ENCODE peak calls at places on chromosomes 16 and 17, in six cellular contexts. One of them, this sample, is unnamed.

GRCh38 chr16:1545044-1545736 is 11.7 kb downstream of the TMEM204 start:
- DNase-seq in A549: no peak
- DNase-seq in GM12878: no peak
- DNase-seq in K562: no peak
- DNase-seq in endothelial cell of umbilical vein: peak
- DNase-seq in HepG2: peak
- DNase-seq in this sample: no peak

GRCh38 chr17:82217530-82218204 is 5.0 kb upstream of the CCDC57 start:
- DNase-seq in A549: no peak
- DNase-seq in GM12878: no peak
- DNase-seq in K562: peak
- DNase-seq in endothelial cell of umbilical vein: peak
- DNase-seq in HepG2: peak
- DNase-seq in this sample: peak

GRCh38 chr16:50482271-50482670 is 65.9 kb upstream of the NKD1 start:
- DNase-seq in A549: no peak
- DNase-seq in GM12878: no peak
- DNase-seq in K562: no peak
- DNase-seq in endothelial cell of umbilical vein: no peak
- DNase-seq in HepG2: no peak
- DNase-seq in this sample: no peak

GRCh38 chr16:17302620-17303019 is 168.1 kb downstream of the XYLT1 start:
- DNase-seq in A549: no peak
- DNase-seq in GM12878: no peak
- DNase-seq in K562: no peak
- DNase-seq in endothelial cell of umbilical vein: no peak
- DNase-seq in HepG2: no peak
- DNase-seq in this sample: peak

GRCh38 chr16:47461598-47462266 is 601 bp downstream of the PHKB start:
- DNase-seq in A549: peak
- DNase-seq in GM12878: no peak
- DNase-seq in K562: peak
- DNase-seq in endothelial cell of umbilical vein: peak
- DNase-seq in HepG2: peak
- DNase-seq in this sample: peak

GRCh38 chr16:58515871-58516767 is 802 bp downstream of the SETD6 start:
- DNase-seq in A549: no peak
- DNase-seq in GM12878: no peak
- DNase-seq in K562: peak
- DNase-seq in endothelial cell of umbilical vein: no peak
- DNase-seq in HepG2: peak
- DNase-seq in this sample: peak

GRCh38 chr17:4796550-4796915 is 569 bp downstream of the PSMB6 start:
- DNase-seq in A549: peak
- DNase-seq in GM12878: no peak
- DNase-seq in K562: peak
- DNase-seq in endothelial cell of umbilical vein: peak
- DNase-seq in HepG2: peak
- DNase-seq in this sample: peak

GRCh38 chr17:50687200-50688066 is 20.3 kb downstream of the ANKRD40 start:
- DNase-seq in A549: no peak
- DNase-seq in GM12878: no peak
- DNase-seq in K562: no peak
- DNase-seq in endothelial cell of umbilical vein: no peak
- DNase-seq in HepG2: peak
- DNase-seq in this sample: no peak

GRCh38 chr16:69077251-69077650 is 28.2 kb upstream of the HAS3 start:
- DNase-seq in A549: no peak
- DNase-seq in GM12878: no peak
- DNase-seq in K562: no peak
- DNase-seq in endothelial cell of umbilical vein: no peak
- DNase-seq in HepG2: no peak
- DNase-seq in this sample: no peak

GRCh38 chr17:56641894-56642293 is 48.4 kb downstream of the NOG start:
- DNase-seq in A549: no peak
- DNase-seq in GM12878: no peak
- DNase-seq in K562: no peak
- DNase-seq in endothelial cell of umbilical vein: no peak
- DNase-seq in HepG2: no peak
- DNase-seq in this sample: no peak

GRCh38 chr16:2015117-2015946 is 4.3 kb upstream of the NPW start:
- DNase-seq in A549: no peak
- DNase-seq in GM12878: no peak
- DNase-seq in K562: no peak
- DNase-seq in endothelial cell of umbilical vein: no peak
- DNase-seq in HepG2: peak
- DNase-seq in this sample: peak

GRCh38 chr17:50162466-50163254 is 3.1 kb upstream of the SGCA start:
- DNase-seq in A549: no peak
- DNase-seq in GM12878: no peak
- DNase-seq in K562: no peak
- DNase-seq in endothelial cell of umbilical vein: no peak
- DNase-seq in HepG2: no peak
- DNase-seq in this sample: no peak

GRCh38 chr16:21663889-21664647 is at the start of gene OTOA:
- DNase-seq in A549: no peak
- DNase-seq in GM12878: no peak
- DNase-seq in K562: no peak
- DNase-seq in endothelial cell of umbilical vein: no peak
- DNase-seq in HepG2: no peak
- DNase-seq in this sample: no peak

GRCh38 chr16:3836641-3837040 is 43.9 kb downstream of the CREBBP start:
- DNase-seq in A549: no peak
- DNase-seq in GM12878: no peak
- DNase-seq in K562: no peak
- DNase-seq in endothelial cell of umbilical vein: no peak
- DNase-seq in HepG2: no peak
- DNase-seq in this sample: no peak

DNA sequence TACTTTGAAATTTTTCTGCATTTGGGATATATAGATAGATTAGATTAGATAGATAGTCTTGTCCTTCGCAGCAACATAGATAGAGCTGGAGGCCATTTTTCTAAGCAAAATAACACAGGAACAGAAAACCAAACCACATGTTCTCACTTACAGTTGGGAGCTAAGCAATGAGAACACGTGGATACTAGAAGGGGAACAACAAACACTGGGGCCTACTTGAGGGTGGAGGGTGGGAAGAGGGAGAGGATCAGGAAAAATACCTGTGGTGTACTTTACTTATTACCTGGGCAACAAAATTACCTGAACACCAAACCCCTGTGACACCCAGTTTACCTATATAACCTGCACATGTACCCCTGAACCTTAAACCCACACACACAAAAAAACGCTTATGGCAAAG is 14.3 kb downstream of the PRKAR1A start:
- DNase-seq in A549: no peak
- DNase-seq in GM12878: no peak
- DNase-seq in K562: no peak
- DNase-seq in endothelial cell of umbilical vein: no peak
- DNase-seq in HepG2: no peak
- DNase-seq in this sample: no peak
- TF ChIP-seq MAX in A549: no peak
- TF ChIP-seq MAX in GM12878: no peak
- TF ChIP-seq MAX in K562: no peak
- TF ChIP-seq MAX in endothelial cell of umbilical vein: no peak
- TF ChIP-seq MAX in HepG2: no peak
- TF ChIP-seq MAX in this sample: no peak

GRCh38 chr16:57409065-57409464 is 4.5 kb downstream of the CCL17 start:
- DNase-seq in A549: no peak
- DNase-seq in GM12878: no peak
- DNase-seq in K562: no peak
- DNase-seq in endothelial cell of umbilical vein: peak
- DNase-seq in HepG2: no peak
- DNase-seq in this sample: no peak
- TF ChIP-seq MYC in A549: no peak
- TF ChIP-seq MYC in GM12878: no peak
- TF ChIP-seq MYC in K562: no peak
- TF ChIP-seq MYC in endothelial cell of umbilical vein: no peak
- TF ChIP-seq MYC in HepG2: no peak
- TF ChIP-seq MYC in this sample: no peak

DNA sequence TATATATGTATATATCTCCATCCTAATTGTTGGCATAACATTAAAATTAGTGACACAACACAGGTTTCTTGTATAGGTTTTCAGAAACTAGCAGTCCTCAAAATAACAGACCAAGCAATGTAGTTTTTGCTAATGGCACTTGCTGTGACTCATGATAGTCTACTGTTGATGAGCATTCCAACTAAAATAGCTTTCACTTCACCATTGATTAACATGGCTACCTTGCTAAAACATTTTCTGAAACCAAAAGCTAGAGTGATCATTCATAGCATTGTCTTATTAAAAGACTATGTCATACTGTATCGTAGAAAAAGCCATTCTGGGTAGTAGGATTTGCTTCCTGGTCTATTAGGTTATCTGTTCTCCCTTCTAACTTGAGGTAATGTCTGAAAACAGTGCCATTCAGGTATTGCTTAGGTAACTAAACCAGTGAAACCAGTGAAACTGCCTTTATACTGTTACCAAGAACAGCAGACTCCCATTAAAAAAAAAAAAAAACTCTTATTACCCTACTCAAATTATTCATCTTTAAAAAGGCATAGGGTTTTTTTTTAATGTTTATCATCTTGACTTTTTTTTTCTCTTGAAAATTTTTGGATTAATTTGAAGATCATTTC is 2.4 kb upstream of the CLTC start:
- DNase-seq in A549: no peak
- DNase-seq in GM12878: no peak
- DNase-seq in K562: peak
- DNase-seq in endothelial cell of umbilical vein: no peak
- DNase-seq in HepG2: no peak
- DNase-seq in this sample: peak
- TF ChIP-seq MAX in A549: no peak
- TF ChIP-seq MAX in GM12878: no peak
- TF ChIP-seq MAX in K562: no peak
- TF ChIP-seq MAX in endothelial cell of umbilical vein: no peak
- TF ChIP-seq MAX in HepG2: no peak
- TF ChIP-seq MAX in this sample: no peak

GRCh38 chr17:42104264-42104663 is 6.0 kb upstream of the ZNF385C start:
- DNase-seq in A549: no peak
- DNase-seq in GM12878: no peak
- DNase-seq in K562: no peak
- DNase-seq in endothelial cell of umbilical vein: no peak
- DNase-seq in HepG2: no peak
- DNase-seq in this sample: no peak

GRCh38 chr17:42097691-42098661 is at the start of gene ZNF385C:
- DNase-seq in A549: no peak
- DNase-seq in GM12878: no peak
- DNase-seq in K562: no peak
- DNase-seq in endothelial cell of umbilical vein: no peak
- DNase-seq in HepG2: no peak
- DNase-seq in this sample: no peak

GRCh38 chr17:42098747-42099399 is 600 bp upstream of the ZNF385C start:
- DNase-seq in A549: no peak
- DNase-seq in GM12878: no peak
- DNase-seq in K562: no peak
- DNase-seq in endothelial cell of umbilical vein: no peak
- DNase-seq in HepG2: no peak
- DNase-seq in this sample: no peak

GRCh38 chr17:42103221-42103954 is 5.1 kb upstream of the ZNF385C start:
- DNase-seq in A549: no peak
- DNase-seq in GM12878: no peak
- DNase-seq in K562: no peak
- DNase-seq in endothelial cell of umbilical vein: no peak
- DNase-seq in HepG2: no peak
- DNase-seq in this sample: no peak

GRCh38 chr17:42101513-42102292 is 3.4 kb upstream of the ZNF385C start:
- DNase-seq in A549: peak
- DNase-seq in GM12878: no peak
- DNase-seq in K562: peak
- DNase-seq in endothelial cell of umbilical vein: peak
- DNase-seq in HepG2: peak
- DNase-seq in this sample: peak
- TF ChIP-seq MYC in A549: no peak
- TF ChIP-seq MYC in GM12878: no peak
- TF ChIP-seq MYC in K562: no peak
- TF ChIP-seq MYC in endothelial cell of umbilical vein: no peak
- TF ChIP-seq MYC in HepG2: no peak
- TF ChIP-seq MYC in this sample: no peak

DNA sequence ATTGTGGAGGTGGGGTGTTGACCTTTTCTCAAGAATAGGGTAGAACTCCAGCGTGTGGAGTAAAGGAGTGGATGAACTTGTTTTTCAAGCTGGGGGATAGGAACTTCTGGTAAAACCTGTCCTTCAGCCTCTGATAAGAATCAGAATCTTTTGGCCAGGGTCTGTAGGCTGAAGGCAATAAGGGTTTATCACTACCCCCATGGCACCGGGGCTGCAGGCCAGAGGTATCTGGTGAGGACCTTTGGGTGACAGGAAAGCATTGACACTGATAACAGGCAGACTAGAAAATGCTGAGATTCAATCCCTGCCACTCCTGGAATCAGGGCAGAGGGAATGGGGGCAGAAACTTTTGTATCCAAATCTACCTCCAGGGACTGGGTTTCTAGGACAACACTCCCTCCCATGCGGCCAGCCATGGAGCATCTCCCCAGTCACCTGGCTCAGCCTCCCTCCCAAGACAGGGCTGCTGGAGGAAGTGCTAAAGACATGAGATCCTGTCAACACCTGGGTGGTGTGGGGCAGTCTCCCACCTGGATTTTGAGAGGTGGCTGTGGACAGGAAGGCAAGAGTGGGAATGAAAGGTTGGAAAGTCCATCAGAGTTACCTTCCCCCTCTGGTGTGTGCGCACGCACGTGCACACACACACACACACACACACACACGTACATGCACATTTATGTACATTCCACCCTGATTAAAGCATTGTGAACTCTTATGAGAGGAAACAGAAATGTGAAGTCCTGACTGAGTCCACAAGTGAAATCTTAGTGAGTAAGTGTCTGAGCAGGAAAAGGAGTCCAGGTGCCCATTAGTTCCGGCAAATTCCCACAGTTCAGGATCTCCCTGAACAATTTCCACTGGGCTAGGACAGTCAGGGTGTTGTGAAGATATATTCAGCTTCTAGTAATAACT is 53.1 kb upstream of the MARCHF10 start:
- DNase-seq in A549: no peak
- DNase-seq in GM12878: no peak
- DNase-seq in K562: no peak
- DNase-seq in endothelial cell of umbilical vein: no peak
- DNase-seq in HepG2: no peak
- DNase-seq in this sample: no peak
- TF ChIP-seq MAX in A549: no peak
- TF ChIP-seq MAX in GM12878: no peak
- TF ChIP-seq MAX in K562: no peak
- TF ChIP-seq MAX in endothelial cell of umbilical vein: no peak
- TF ChIP-seq MAX in HepG2: no peak
- TF ChIP-seq MAX in this sample: no peak

GRCh38 chr17:73092518-73093135 is at the start of gene SLC39A11:
- DNase-seq in A549: peak
- DNase-seq in GM12878: peak
- DNase-seq in K562: peak
- DNase-seq in endothelial cell of umbilical vein: peak
- DNase-seq in HepG2: peak
- DNase-seq in this sample: peak
- TF ChIP-seq MYC in A549: peak
- TF ChIP-seq MYC in GM12878: peak
- TF ChIP-seq MYC in K562: no peak
- TF ChIP-seq MYC in endothelial cell of umbilical vein: peak
- TF ChIP-seq MYC in HepG2: peak
- TF ChIP-seq MYC in this sample: peak

GRCh38 chr17:1532836-1533602 is 16.6 kb upstream of the INPP5K start:
- DNase-seq in A549: no peak
- DNase-seq in GM12878: no peak
- DNase-seq in K562: peak
- DNase-seq in endothelial cell of umbilical vein: no peak
- DNase-seq in HepG2: no peak
- DNase-seq in this sample: peak
- TF ChIP-seq MAX in A549: no peak
- TF ChIP-seq MAX in GM12878: no peak
- TF ChIP-seq MAX in K562: no peak
- TF ChIP-seq MAX in endothelial cell of umbilical vein: no peak
- TF ChIP-seq MAX in HepG2: no peak
- TF ChIP-seq MAX in this sample: no peak